ENCODE peak calls at places on chromosomes 3 and 15, in six cellular contexts. J, G, U, A, Y and V are unnamed samples.
A peak's percentile ranks its signal among the peaks of the same experiment; 100 is the strongest.

GRCh38 chr3:94413721-94414106 is 350.9 kb downstream of the NSUN3 start:
- DNase-seq in U (peak; percentile 88), Y (no peak), J (no peak), A (no peak), G (no peak), V (no peak)

GRCh38 chr3:101829066-101829830 is 20.1 kb upstream of the NFKBIZ start:
- DNase-seq in U (peak; percentile 85), Y (no peak), J (no peak), A (no peak), G (peak; percentile 77), V (no peak)

GRCh38 chr3:141266797-141267555 is 35.4 kb downstream of the PXYLP1 start:
- DNase-seq in J (no peak), Y (no peak), A (no peak), G (no peak), U (no peak), V (no peak)

GRCh38 chr15:62940755-62941361 is 101.7 kb upstream of the TPM1 start:
- DNase-seq in Y (no peak), U (peak; percentile 98), G (peak; percentile 99), A (no peak), J (no peak), V (peak; percentile 84)

GRCh38 chr3:166527325-166527724 is 690.1 kb upstream of the BCHE start:
- DNase-seq in G (no peak), A (no peak), Y (no peak), J (no peak), U (peak; percentile 3), V (no peak)

GRCh38 chr3:100536093-100536492 is 43.7 kb downstream of the TMEM45A start:
- DNase-seq in U (no peak), Y (no peak), A (no peak), G (no peak), J (no peak), V (no peak)

GRCh38 chr3:184560992-184561328 is 625 bp upstream of the EPHB3 start:
- DNase-seq in U (no peak), G (no peak), A (no peak), J (no peak), Y (no peak), V (no peak)

GRCh38 chr3:23036728-23037127 is 166.4 kb upstream of the UBE2E2 start:
- DNase-seq in G (no peak), J (no peak), A (no peak), U (no peak), Y (no peak), V (no peak)

GRCh38 chr3:104367000-104367399 is 999.7 kb upstream of the ALCAM start:
- DNase-seq in G (peak; percentile 5), Y (no peak), U (no peak), J (no peak), A (no peak), V (peak; percentile 38)

GRCh38 chr15:99109555-99110021 is 4.7 kb downstream of the SYNM start:
- DNase-seq in J (no peak), A (no peak), G (no peak), U (no peak), Y (no peak), V (no peak)

GRCh38 chr3:33954956-33955355 is 156.5 kb downstream of the PDCD6IP start:
- DNase-seq in G (peak; percentile 16), J (no peak), Y (no peak), U (no peak), A (peak; percentile 37), V (no peak)

GRCh38 chr3:98322101-98322500 is 31.6 kb upstream of the OR5K4 start:
- DNase-seq in Y (no peak), G (no peak), A (no peak), J (no peak), U (no peak), V (no peak)

GRCh38 chr3:68017069-68017468 is 362.7 kb upstream of the SUCLG2 start:
- DNase-seq in U (no peak), G (no peak), J (no peak), Y (no peak), A (no peak), V (peak; percentile 5)

GRCh38 chr15:50888054-50888453 is 20.4 kb upstream of the AP4E1 start:
- DNase-seq in A (no peak), Y (no peak), U (peak; percentile 9), G (no peak), J (no peak), V (no peak)

GRCh38 chr15:99605490-99605931 is 39.7 kb downstream of the MEF2A start:
- DNase-seq in A (no peak), U (peak; percentile 6), J (no peak), G (no peak), Y (no peak), V (peak; percentile 44)

GRCh38 chr15:30992073-30992363 is 590 bp upstream of the MTMR10 start:
- DNase-seq in U (no peak), J (no peak), Y (no peak), A (no peak), G (no peak), V (no peak)

GRCh38 chr15:92079047-92079446 is 225.5 kb downstream of the SLCO3A1 start:
- DNase-seq in J (no peak), A (no peak), G (no peak), U (no peak), Y (no peak), V (no peak)

GRCh38 chr15:89122532-89123525 is 34.6 kb downstream of the ABHD2 start:
- DNase-seq in A (no peak), J (no peak), Y (no peak), G (no peak), U (peak; percentile 65), V (no peak)

GRCh38 chr3:47613723-47614122 is 35.1 kb upstream of the CSPG5 start:
- DNase-seq in G (no peak), Y (no peak), A (no peak), J (no peak), U (no peak), V (no peak)

GRCh38 chr3:152222327-152222726 is 46.4 kb upstream of the MBNL1 start:
- DNase-seq in J (no peak), Y (no peak), A (no peak), G (no peak), U (peak; percentile 72), V (no peak)

GRCh38 chr3:49007068-49007770 is at the start of gene WDR6:
- DNase-seq in Y (peak; percentile 96), J (peak; percentile 96), U (peak; percentile 97), A (peak; percentile 99), G (peak; percentile 98), V (peak; percentile 98)

GRCh38 chr3:197249542-197249941 is 48.9 kb downstream of the DLG1 start:
- DNase-seq in U (no peak), G (no peak), Y (no peak), J (no peak), A (no peak), V (no peak)

GRCh38 chr3:101009386-101009785 is 16.2 kb upstream of the ABI3BP start:
- DNase-seq in Y (no peak), G (no peak), J (no peak), A (no peak), U (peak; percentile 51), V (no peak)

GRCh38 chr15:33086500-33087141 is 107.9 kb downstream of the FMN1 start:
- DNase-seq in Y (no peak), G (peak; percentile 65), A (no peak), J (no peak), U (peak; percentile 87), V (peak; percentile 74)

GRCh38 chr15:94002026-94002425 is 229.3 kb upstream of the MCTP2 start:
- DNase-seq in J (no peak), G (no peak), Y (no peak), U (no peak), A (no peak), V (no peak)

GRCh38 chr15:52673312-52673711 is 5.9 kb downstream of the ATOSA start:
- DNase-seq in J (no peak), U (peak; percentile 4), Y (no peak), A (no peak), G (peak; percentile 20), V (no peak)

GRCh38 chr3:184240384-184241140 is 8.2 kb downstream of the ALG3 start:
- DNase-seq in Y (no peak), J (no peak), A (no peak), G (peak; percentile 36), U (peak; percentile 28), V (peak; percentile 25)

GRCh38 chr3:63051920-63052319 is 176.7 kb upstream of the CADPS start:
- DNase-seq in A (no peak), J (peak; percentile 5), Y (peak; percentile 3), G (no peak), U (no peak), V (no peak)

GRCh38 chr3:46484911-46485696 is 12.7 kb upstream of the RTP3 start:
- DNase-seq in J (no peak), U (no peak), A (peak; percentile 65), Y (no peak), G (no peak), V (peak; percentile 70)

GRCh38 chr3:195698325-195699147 is 22.2 kb upstream of the MUC20 start:
- DNase-seq in U (no peak), G (no peak), J (no peak), A (no peak), Y (no peak), V (no peak)

GRCh38 chr3:64921666-64922065 is 233.9 kb upstream of the ADAMTS9 start:
- DNase-seq in A (no peak), U (no peak), Y (no peak), J (no peak), G (no peak), V (no peak)
- H2BK120ac ChIP-seq in A (no peak overlapping the region), U (no peak overlapping the region), Y (no peak overlapping the region), J (no peak overlapping the region), G (no peak overlapping the region), V (no peak overlapping the region)

DNA sequence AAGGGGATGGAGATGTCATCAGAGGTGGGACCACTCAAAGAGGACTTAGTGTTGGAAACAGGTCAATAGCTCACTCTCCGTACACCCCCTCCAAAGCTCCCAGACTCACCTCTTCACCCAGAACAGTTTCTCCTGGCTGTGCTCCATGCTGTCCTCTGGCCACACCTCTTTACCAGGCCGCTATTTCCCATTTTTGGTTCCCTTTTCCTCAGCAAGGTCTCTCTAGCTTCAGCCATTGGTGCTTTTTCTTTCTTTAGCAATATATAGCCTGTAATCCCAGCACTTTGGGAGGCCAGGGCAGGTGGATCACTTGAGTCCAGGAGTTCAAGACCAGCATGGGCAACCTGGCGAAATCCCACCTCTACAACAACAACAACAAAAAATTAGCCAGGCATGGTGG is 123.6 kb upstream of the SMAD3 start:
- DNase-seq in J (no peak), A (no peak), G (no peak), U (no peak), Y (no peak), V (no peak)
- H4K8ac ChIP-seq in J (no peak overlapping the region), A (no peak overlapping the region), G (no peak overlapping the region), U (no peak overlapping the region), Y (peak overlapping the region; percentile 7), V (no peak overlapping the region)

GRCh38 chr15:67274236-67274635 is 19.6 kb downstream of the IQCH start:
- DNase-seq in G (no peak), Y (no peak), J (no peak), A (no peak), U (no peak), V (no peak)

GRCh38 chr15:67276666-67277065 is 22.1 kb downstream of the IQCH start:
- DNase-seq in J (no peak), U (no peak), A (no peak), Y (no peak), G (no peak), V (no peak)

GRCh38 chr15:67281714-67282113 is 27.1 kb downstream of the IQCH start:
- DNase-seq in J (no peak), A (no peak), U (no peak), Y (no peak), G (no peak), V (no peak)

GRCh38 chr15:67280217-67280616 is 25.6 kb downstream of the IQCH start:
- DNase-seq in Y (no peak), U (peak; percentile 2), J (no peak), A (no peak), G (peak; percentile 10), V (peak; percentile 23)
- H3K9me3 ChIP-seq in Y (no peaks in the 10 kb centered on the region), U (no peaks in the 10 kb centered on the region), J (no peaks in the 10 kb centered on the region), A (no peaks in the 10 kb centered on the region), G (peaks cover 9% of the 10 kb centered on the region), V (no peaks in the 10 kb centered on the region)

GRCh38 chr3:194204036-194204792 is 68.3 kb downstream of the HES1 start:
- DNase-seq in Y (no peak), J (peak; percentile 23), A (peak; percentile 44), G (no peak), U (no peak), V (no peak)
- H2BK120ac ChIP-seq in Y (no peak overlapping the region), J (peak overlapping the region; percentile 25), A (peak overlapping the region; percentile 39), G (peak overlapping the region; percentile 46), U (no peak overlapping the region), V (peak overlapping the region; percentile 76)